ENCODE peak calls at places on chromosomes 2 and 18, in seven cellular contexts. H, Y, V, U, W, G and M are unnamed samples.

GRCh38 chr2:67782443-67782842 is 280.4 kb downstream of the C1D start:
- DNase-seq in Y (no peak), V (no peak), W (no peak), U (no peak), G (peak), H (peak), M (no peak)

GRCh38 chr2:231554748-231555545 is 24.7 kb upstream of the NMUR1 start:
- DNase-seq in Y (no peak), V (no peak), H (peak), G (peak), W (no peak), U (no peak), M (no peak)

GRCh38 chr18:28183418-28184078 is 6.6 kb upstream of the CDH2 start:
- DNase-seq in W (no peak), Y (no peak), G (peak), U (peak), H (peak), V (no peak), M (peak)

GRCh38 chr2:23662941-23663729 is 263.8 kb downstream of the ATAD2B start:
- DNase-seq in H (no peak), V (no peak), G (no peak), U (no peak), Y (no peak), W (no peak), M (peak)

GRCh38 chr2:116680537-116680936 is 1134.0 kb upstream of the DDX18 start:
- DNase-seq in W (no peak), V (no peak), Y (no peak), G (no peak), U (no peak), H (no peak), M (no peak)

GRCh38 chr2:45331034-45331786 is 279.9 kb downstream of the SRBD1 start:
- DNase-seq in U (no peak), Y (no peak), H (no peak), G (no peak), W (no peak), V (no peak), M (no peak)

GRCh38 chr2:288002-288742 is at the start of gene ALKAL2:
- DNase-seq in Y (no peak), G (peak), W (no peak), V (peak), U (peak), H (no peak), M (no peak)

GRCh38 chr2:179019260-179019659 is 30.7 kb downstream of the CCDC141 start:
- DNase-seq in U (no peak), H (no peak), Y (no peak), V (no peak), G (no peak), W (no peak), M (no peak)

GRCh38 chr18:47756364-47757016 is 174.0 kb downstream of the SMAD2 start:
- DNase-seq in V (peak), H (peak), G (peak), W (peak), U (peak), Y (peak), M (peak)

GRCh38 chr2:100396483-100396882 is 21.0 kb downstream of the CHST10 start:
- DNase-seq in H (no peak), U (no peak), V (no peak), G (no peak), W (no peak), Y (no peak), M (no peak)

GRCh38 chr2:156229724-156230362 is 102.7 kb downstream of the NR4A2 start:
- DNase-seq in U (peak), G (no peak), V (no peak), W (no peak), H (no peak), Y (no peak), M (no peak)

GRCh38 chr2:174764281-174765063 is at the start of gene CHRNA1:
- DNase-seq in U (no peak), V (no peak), W (no peak), G (peak), Y (no peak), H (peak), M (no peak)

GRCh38 chr2:223688094-223688835 is 86.1 kb upstream of the SCG2 start:
- DNase-seq in Y (peak), W (no peak), U (peak), G (peak), H (no peak), V (no peak), M (no peak)

GRCh38 chr2:28088970-28089369 is 198.4 kb downstream of the BABAM2 start:
- DNase-seq in U (no peak), W (no peak), V (no peak), Y (no peak), G (peak), H (peak), M (peak)

GRCh38 chr2:12701786-12702660 is 14.7 kb upstream of the TRIB2 start:
- DNase-seq in Y (no peak), V (no peak), U (no peak), W (no peak), G (peak), H (peak), M (no peak)

GRCh38 chr2:36536776-36537175 is 61.2 kb downstream of the FEZ2 start:
- DNase-seq in Y (no peak), U (no peak), H (no peak), V (no peak), W (no peak), G (no peak), M (no peak)

GRCh38 chr2:27051902-27052645 is 606 bp downstream of the AGBL5 start:
- DNase-seq in W (no peak), U (peak), H (no peak), G (peak), V (peak), Y (no peak), M (no peak)

GRCh38 chr2:235041221-235041917 is 89.6 kb downstream of the SH3BP4 start:
- DNase-seq in Y (no peak), G (no peak), V (no peak), H (no peak), U (no peak), W (no peak), M (no peak)

GRCh38 chr2:150122871-150123588 is 364.4 kb downstream of the RND3 start:
- DNase-seq in U (no peak), Y (no peak), G (no peak), W (no peak), H (no peak), V (no peak), M (no peak)
- H2BK120ac ChIP-seq in U (no peak), Y (no peak), G (no peak), W (no peak), H (no peak), V (no peak), M (no peak)

DNA sequence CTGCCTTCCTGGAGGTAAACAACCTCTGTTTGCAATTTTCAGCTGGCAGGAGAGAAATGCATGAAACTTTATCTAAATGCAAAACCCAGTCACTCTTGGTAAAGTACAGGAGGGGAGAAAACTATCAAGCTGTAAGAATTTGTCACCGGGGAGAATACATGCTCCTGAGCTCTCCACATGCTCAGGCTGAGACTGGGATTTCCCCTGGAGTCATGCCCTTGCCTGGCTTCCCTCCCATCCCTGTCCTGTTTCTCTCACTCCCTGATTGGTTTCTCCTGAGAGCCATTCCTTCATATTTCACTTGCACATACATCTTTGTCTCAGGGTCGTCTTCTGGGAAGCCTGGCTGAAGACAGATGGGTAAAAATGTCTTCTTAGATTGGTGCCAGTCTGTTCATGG is 52.9 kb upstream of the SPATS2L start:
- DNase-seq in G (peak), W (no peak), V (no peak), U (no peak), H (peak), Y (no peak), M (no peak)
- H4K8ac ChIP-seq in G (no peak), W (no peak), V (no peak), U (no peak), H (peak), Y (no peak), M (no peak)

GRCh38 chr2:39178756-39179155 is 57.9 kb upstream of the SOS1 start:
- DNase-seq in Y (no peak), W (no peak), U (no peak), V (no peak), H (no peak), G (no peak), M (no peak)

GRCh38 chr2:39183673-39184072 is 60.1 kb downstream of the CDKL4 start:
- DNase-seq in G (no peak), Y (no peak), U (no peak), H (no peak), W (no peak), V (no peak), M (no peak)

GRCh38 chr2:39176997-39177396 is 56.1 kb upstream of the SOS1 start:
- DNase-seq in Y (no peak), U (no peak), W (no peak), V (no peak), G (no peak), H (no peak), M (peak)

GRCh38 chr2:39179974-39180960 is 59.4 kb upstream of the SOS1 start:
- DNase-seq in V (no peak), W (no peak), U (peak), G (no peak), Y (no peak), H (no peak), M (peak)

GRCh38 chr2:39181297-39181696 is 60.4 kb upstream of the SOS1 start:
- DNase-seq in H (peak), Y (no peak), U (no peak), W (no peak), G (no peak), V (no peak), M (peak)
- H2BK120ac ChIP-seq in H (no peak), Y (no peak), U (no peak), W (no peak), G (no peak), V (no peak), M (no peak)

GRCh38 chr2:199985625-199986207 is 30.3 kb downstream of the MAIP1 start:
- DNase-seq in H (peak), W (peak), V (peak), G (peak), U (peak), Y (peak), M (peak)

GRCh38 chr2:199987586-199987985 is 32.2 kb downstream of the MAIP1 start:
- DNase-seq in W (no peak), U (no peak), V (no peak), H (no peak), G (no peak), Y (no peak), M (no peak)

GRCh38 chr2:199991691-199992090 is 36.3 kb downstream of the MAIP1 start:
- DNase-seq in G (no peak), Y (no peak), W (no peak), V (no peak), H (no peak), U (no peak), M (no peak)

GRCh38 chr2:199989822-199990221 is 34.4 kb downstream of the MAIP1 start:
- DNase-seq in Y (no peak), U (no peak), V (no peak), H (peak), G (peak), W (no peak), M (no peak)

GRCh38 chr2:199988176-199988575 is 32.8 kb downstream of the MAIP1 start:
- DNase-seq in Y (no peak), W (no peak), G (peak), V (no peak), H (peak), U (no peak), M (no peak)
- H4K8ac ChIP-seq in Y (no peak), W (no peak), G (peak), V (no peak), H (peak), U (no peak), M (no peak)

DNA sequence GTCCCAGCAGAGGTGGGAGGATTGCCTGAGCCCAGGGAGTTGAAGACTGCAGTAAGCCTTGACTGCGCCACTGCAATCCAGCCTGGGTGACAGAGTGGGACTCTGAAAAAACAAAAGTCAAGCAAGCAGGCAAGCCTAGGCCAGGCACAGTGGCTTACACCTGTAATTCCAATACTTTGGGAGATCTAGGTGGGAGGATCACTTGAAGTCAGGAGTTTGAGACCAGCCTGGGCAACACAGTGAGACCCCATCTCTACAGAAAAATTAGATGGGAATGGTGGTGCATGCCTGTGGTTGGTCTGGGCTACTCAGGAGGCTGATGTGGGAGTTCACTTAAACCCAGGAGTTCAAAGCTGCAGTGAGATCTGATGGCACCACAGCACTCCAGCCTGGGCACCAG is 28.6 kb downstream of the STARD7 start:
- DNase-seq in V (no peak), G (no peak), Y (no peak), W (no peak), H (no peak), U (no peak), M (no peak)
- H2BK120ac ChIP-seq in V (no peak), G (no peak), Y (no peak), W (no peak), H (no peak), U (no peak), M (no peak)

GRCh38 chr18:8548186-8548585 is 61.1 kb upstream of the RAB12 start:
- DNase-seq in G (no peak), W (no peak), U (no peak), Y (no peak), H (peak), V (no peak), M (no peak)

GRCh38 chr18:8546677-8547076 is 62.6 kb upstream of the RAB12 start:
- DNase-seq in Y (no peak), V (no peak), U (peak), H (no peak), W (no peak), G (no peak), M (no peak)

GRCh38 chr18:8553611-8553924 is 55.7 kb upstream of the RAB12 start:
- DNase-seq in U (no peak), G (no peak), H (no peak), V (no peak), W (no peak), Y (no peak), M (no peak)

GRCh38 chr18:8552151-8552550 is 57.1 kb upstream of the RAB12 start:
- DNase-seq in Y (no peak), H (no peak), U (peak), V (no peak), W (no peak), G (no peak), M (no peak)

DNA sequence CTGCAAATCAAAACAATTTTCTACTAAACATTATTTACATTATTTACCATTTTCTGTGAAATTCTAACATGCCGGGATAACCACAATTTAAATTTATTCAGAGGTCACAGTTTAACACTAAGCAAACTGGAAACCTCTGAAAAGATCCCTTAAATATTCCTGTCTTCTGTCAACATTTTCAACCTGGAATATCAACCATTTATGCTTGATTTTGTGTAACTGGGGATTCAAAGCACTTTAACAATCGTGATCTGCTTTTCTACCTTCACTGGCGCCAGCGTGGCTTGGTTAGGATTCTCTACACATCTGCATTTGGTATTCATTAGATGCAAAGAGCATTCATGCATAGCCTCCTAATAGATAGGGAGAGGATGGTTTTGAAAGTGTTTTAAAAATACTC is 60.0 kb upstream of the RAB12 start:
- DNase-seq in V (no peak), U (no peak), Y (no peak), W (no peak), H (no peak), G (no peak), M (no peak)
- H4K8ac ChIP-seq in V (no peak), U (no peak), Y (no peak), W (no peak), H (no peak), G (no peak), M (no peak)

GRCh38 chr2:15656090-15656489 is 64.4 kb downstream of the DDX1 start:
- DNase-seq in V (no peak), W (no peak), U (no peak), H (no peak), Y (no peak), G (no peak), M (no peak)
- H2BK120ac ChIP-seq in V (no peak), W (no peak), U (no peak), H (no peak), Y (no peak), G (no peak), M (peak)

DNA sequence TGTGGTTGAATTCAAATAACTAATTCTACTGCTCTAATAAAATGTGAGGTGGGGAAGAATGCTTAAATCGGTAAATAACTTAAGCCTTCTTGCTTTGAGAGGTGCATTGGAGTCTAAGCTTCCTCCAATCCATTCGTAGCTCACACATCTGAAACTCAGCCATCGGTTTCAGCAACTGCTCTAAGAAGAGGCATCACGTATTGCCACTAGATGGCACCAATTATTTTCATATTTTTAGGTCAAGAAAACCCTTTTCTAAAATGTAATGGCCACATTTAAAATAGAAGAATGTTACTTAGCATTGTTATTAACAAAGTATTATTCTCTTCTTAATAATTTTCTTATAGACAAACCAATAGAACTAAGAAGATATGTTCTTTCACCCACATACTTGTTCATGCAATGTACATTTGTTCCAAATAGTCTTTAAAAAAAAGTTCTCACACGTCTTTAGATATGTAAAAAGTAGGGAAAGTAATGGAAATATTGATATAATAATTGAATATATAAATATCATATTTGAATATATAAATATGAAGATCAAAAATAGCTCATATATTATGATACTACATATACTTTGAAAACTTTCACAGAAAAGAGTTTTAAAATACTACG is 229.8 kb downstream of the CCDC178 start:
- DNase-seq in G (peak), Y (no peak), U (peak), H (peak), W (no peak), V (peak), M (no peak)
- H4K8ac ChIP-seq in G (no peak), Y (no peak), U (no peak), H (no peak), W (no peak), V (no peak), M (no peak)

GRCh38 chr18:23998018-23998417 is 16.5 kb upstream of the TTC39C start:
- DNase-seq in H (no peak), U (no peak), Y (no peak), V (no peak), W (no peak), G (no peak), M (no peak)

GRCh38 chr18:23992119-23992940 is 22.2 kb upstream of the TTC39C start:
- DNase-seq in G (no peak), W (no peak), H (peak), Y (no peak), U (no peak), V (no peak), M (no peak)

GRCh38 chr18:23995180-23995579 is 19.4 kb upstream of the TTC39C start:
- DNase-seq in W (no peak), Y (no peak), U (no peak), G (no peak), V (no peak), H (no peak), M (no peak)

GRCh38 chr18:23992941-23993280 is 21.6 kb upstream of the TTC39C start:
- DNase-seq in Y (no peak), H (no peak), G (no peak), V (no peak), U (no peak), W (no peak), M (no peak)

DNA sequence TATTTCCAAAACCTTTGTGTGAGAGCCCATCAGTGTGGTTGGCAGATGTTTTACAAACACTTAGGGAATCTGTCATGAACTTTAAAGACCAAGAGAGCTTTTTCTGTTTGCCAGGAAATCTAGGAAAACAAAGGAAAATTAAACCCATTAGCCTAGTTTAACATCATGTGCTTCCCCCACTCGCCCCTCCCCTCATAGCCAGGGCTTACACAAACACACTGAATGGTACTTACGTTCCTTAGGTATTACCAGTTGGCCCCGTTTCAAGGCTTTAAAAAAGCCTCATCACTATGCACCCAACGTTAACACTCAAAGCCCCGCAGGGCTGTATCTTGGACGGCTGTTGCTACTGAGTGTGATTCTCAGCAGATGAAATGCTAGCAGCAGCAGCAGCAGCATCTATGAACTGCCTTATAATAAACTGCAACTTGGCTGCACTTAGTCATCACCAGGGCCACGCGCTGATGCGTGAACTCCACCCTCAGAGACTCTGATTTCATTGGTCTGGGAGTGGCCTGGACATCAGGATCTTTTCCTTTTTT is 20.1 kb upstream of the TTC39C start:
- DNase-seq in H (peak), G (peak), V (no peak), U (no peak), Y (no peak), W (no peak), M (peak)
- H2BK120ac ChIP-seq in H (peak), G (no peak), V (no peak), U (no peak), Y (no peak), W (no peak), M (no peak)

GRCh38 chr18:49459404-49460171 is 857 bp downstream of the DYM start:
- DNase-seq in V (no peak), U (peak), G (peak), Y (no peak), H (peak), W (no peak), M (peak)

GRCh38 chr18:49460958-49461601 is 635 bp upstream of the DYM start:
- DNase-seq in W (no peak), U (no peak), G (no peak), Y (no peak), H (no peak), V (no peak), M (peak)

GRCh38 chr18:49457616-49458015 is 2.8 kb downstream of the DYM start:
- DNase-seq in Y (no peak), U (no peak), H (no peak), W (no peak), G (no peak), V (no peak), M (no peak)

GRCh38 chr18:49464718-49465598 is 4.5 kb upstream of the DYM start:
- DNase-seq in H (peak), U (peak), Y (peak), G (peak), W (peak), V (peak), M (peak)

DNA sequence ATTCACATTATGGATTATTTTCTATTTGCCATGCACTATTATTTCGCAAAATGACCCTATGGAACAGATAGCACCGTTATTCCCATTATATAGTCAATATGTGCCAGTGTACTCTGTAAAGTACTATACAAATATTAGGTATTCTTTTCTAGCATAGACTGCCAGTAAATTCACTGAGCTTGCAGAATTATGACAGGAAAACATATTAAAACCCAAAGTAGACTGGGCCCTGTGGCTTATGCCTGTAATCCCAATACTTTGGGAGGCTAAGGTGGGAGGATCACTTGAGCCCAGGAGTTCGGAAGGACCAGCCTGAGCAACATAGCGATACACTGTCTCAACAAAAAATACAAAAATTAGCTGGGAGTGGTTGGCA is 1.1 kb upstream of the DYM start:
- DNase-seq in H (no peak), W (no peak), V (no peak), G (no peak), U (no peak), Y (no peak), M (no peak)
- H4K8ac ChIP-seq in H (no peak), W (no peak), V (no peak), G (no peak), U (no peak), Y (no peak), M (no peak)